ENCODE peak calls at places on chromosomes 1 and 21, in six cellular contexts. One of them, this sample, is unnamed.

GRCh38 chr1:225468270-225469020 is 40.6 kb upstream of the LBR start:
- DNase-seq in MM.1S: no peak
- DNase-seq in AG04450: no peak
- DNase-seq in WERI-Rb-1: no peak
- DNase-seq in psoas muscle: peak
- DNase-seq in fibroblast of lung: no peak
- DNase-seq in this sample: no peak

GRCh38 chr1:225462714-225463574 is 35.1 kb upstream of the LBR start:
- DNase-seq in psoas muscle: peak
- DNase-seq in fibroblast of lung: no peak
- DNase-seq in MM.1S: no peak
- DNase-seq in WERI-Rb-1: no peak
- DNase-seq in AG04450: no peak
- DNase-seq in this sample: no peak

GRCh38 chr1:201461783-201462441 is 7.1 kb downstream of the PHLDA3 start:
- DNase-seq in psoas muscle: peak
- DNase-seq in WERI-Rb-1: no peak
- DNase-seq in fibroblast of lung: peak
- DNase-seq in AG04450: peak
- DNase-seq in MM.1S: no peak
- DNase-seq in this sample: peak

GRCh38 chr21:41555053-41555452 is 47.1 kb upstream of the TMPRSS2 start:
- DNase-seq in WERI-Rb-1: no peak
- DNase-seq in psoas muscle: no peak
- DNase-seq in fibroblast of lung: no peak
- DNase-seq in AG04450: no peak
- DNase-seq in MM.1S: no peak
- DNase-seq in this sample: no peak

GRCh38 chr1:183864611-183865010 is 59.7 kb downstream of the RGL1 start:
- DNase-seq in AG04450: no peak
- DNase-seq in psoas muscle: no peak
- DNase-seq in fibroblast of lung: no peak
- DNase-seq in MM.1S: no peak
- DNase-seq in WERI-Rb-1: peak
- DNase-seq in this sample: no peak

GRCh38 chr1:64183380-64183984 is 19.9 kb upstream of the UBE2U start:
- DNase-seq in WERI-Rb-1: no peak
- DNase-seq in AG04450: no peak
- DNase-seq in psoas muscle: peak
- DNase-seq in fibroblast of lung: no peak
- DNase-seq in MM.1S: no peak
- DNase-seq in this sample: peak

GRCh38 chr1:31787261-31787660 is 23.1 kb upstream of the ADGRB2 start:
- DNase-seq in MM.1S: no peak
- DNase-seq in psoas muscle: peak
- DNase-seq in AG04450: no peak
- DNase-seq in WERI-Rb-1: peak
- DNase-seq in fibroblast of lung: no peak
- DNase-seq in this sample: no peak

GRCh38 chr1:109892476-109893368 is 17.9 kb upstream of the CSF1 start:
- DNase-seq in fibroblast of lung: no peak
- DNase-seq in AG04450: no peak
- DNase-seq in WERI-Rb-1: no peak
- DNase-seq in psoas muscle: no peak
- DNase-seq in MM.1S: no peak
- DNase-seq in this sample: no peak

GRCh38 chr1:26786437-26787380 is 1.0 kb upstream of the PIGV start:
- DNase-seq in MM.1S: peak
- DNase-seq in AG04450: no peak
- DNase-seq in fibroblast of lung: peak
- DNase-seq in WERI-Rb-1: peak
- DNase-seq in psoas muscle: peak
- DNase-seq in this sample: peak

GRCh38 chr1:55355549-55355948 is 140.4 kb upstream of the USP24 start:
- DNase-seq in MM.1S: no peak
- DNase-seq in AG04450: no peak
- DNase-seq in fibroblast of lung: no peak
- DNase-seq in psoas muscle: no peak
- DNase-seq in WERI-Rb-1: no peak
- DNase-seq in this sample: no peak

GRCh38 chr1:55364216-55364615 is 149.1 kb upstream of the USP24 start:
- DNase-seq in AG04450: no peak
- DNase-seq in WERI-Rb-1: no peak
- DNase-seq in psoas muscle: no peak
- DNase-seq in fibroblast of lung: no peak
- DNase-seq in MM.1S: no peak
- DNase-seq in this sample: no peak

GRCh38 chr1:55363261-55363660 is 148.1 kb upstream of the USP24 start:
- DNase-seq in psoas muscle: no peak
- DNase-seq in AG04450: peak
- DNase-seq in WERI-Rb-1: no peak
- DNase-seq in fibroblast of lung: peak
- DNase-seq in MM.1S: peak
- DNase-seq in this sample: peak

GRCh38 chr1:55362558-55362957 is 147.4 kb upstream of the USP24 start:
- DNase-seq in WERI-Rb-1: no peak
- DNase-seq in fibroblast of lung: peak
- DNase-seq in AG04450: peak
- DNase-seq in MM.1S: peak
- DNase-seq in psoas muscle: no peak
- DNase-seq in this sample: peak

GRCh38 chr1:55359611-55360010 is 144.4 kb upstream of the USP24 start:
- DNase-seq in WERI-Rb-1: no peak
- DNase-seq in MM.1S: no peak
- DNase-seq in fibroblast of lung: no peak
- DNase-seq in psoas muscle: no peak
- DNase-seq in AG04450: no peak
- DNase-seq in this sample: no peak
- H3K4me3 ChIP-seq in WERI-Rb-1: no peak
- H3K4me3 ChIP-seq in MM.1S: no peak
- H3K4me3 ChIP-seq in fibroblast of lung: no peak
- H3K4me3 ChIP-seq in psoas muscle: no peak
- H3K4me3 ChIP-seq in AG04450: no peak
- H3K4me3 ChIP-seq in this sample: no peak

DNA sequence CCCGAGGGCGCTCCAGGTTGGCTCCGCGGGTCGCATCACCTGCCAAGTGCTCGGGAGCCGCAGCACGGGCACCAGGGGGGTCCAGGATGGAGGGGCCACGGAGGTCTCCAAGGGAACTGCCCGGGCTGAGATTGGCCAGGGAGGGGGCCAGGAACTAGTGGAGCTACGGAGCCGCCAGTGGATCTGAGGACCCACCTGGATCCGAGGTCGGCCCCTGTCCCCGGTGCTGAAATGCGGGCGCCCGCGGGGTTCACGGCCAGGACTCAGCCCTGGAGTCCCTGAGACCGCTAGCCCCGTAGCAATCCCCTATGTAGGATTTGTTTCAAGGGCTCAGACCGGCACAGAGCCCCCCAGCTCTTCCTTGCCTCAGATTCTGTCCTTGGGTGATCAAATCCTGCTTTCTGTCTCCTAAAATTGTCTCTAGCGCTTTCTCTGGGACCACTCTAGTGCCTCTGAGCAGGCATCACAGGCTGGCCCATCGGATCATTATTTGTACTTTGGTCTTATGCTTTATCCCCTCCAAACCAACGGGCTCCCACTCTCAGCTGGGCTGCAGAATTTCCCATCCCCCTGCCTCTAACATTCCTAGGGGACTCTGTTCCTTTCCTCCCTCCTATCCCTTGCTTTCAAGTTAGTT is 27.3 kb downstream of the KIAA2013 start:
- DNase-seq in WERI-Rb-1: no peak
- DNase-seq in AG04450: no peak
- DNase-seq in fibroblast of lung: no peak
- DNase-seq in MM.1S: no peak
- DNase-seq in psoas muscle: no peak
- DNase-seq in this sample: peak
- H3K4me3 ChIP-seq in WERI-Rb-1: no peak
- H3K4me3 ChIP-seq in AG04450: no peak
- H3K4me3 ChIP-seq in fibroblast of lung: no peak
- H3K4me3 ChIP-seq in MM.1S: no peak
- H3K4me3 ChIP-seq in psoas muscle: no peak
- H3K4me3 ChIP-seq in this sample: no peak

GRCh38 chr1:170131450-170131849 is 14.3 kb upstream of the NTMT2 start:
- DNase-seq in fibroblast of lung: no peak
- DNase-seq in AG04450: no peak
- DNase-seq in WERI-Rb-1: no peak
- DNase-seq in MM.1S: no peak
- DNase-seq in psoas muscle: no peak
- DNase-seq in this sample: no peak
- H3K4me3 ChIP-seq in fibroblast of lung: no peak
- H3K4me3 ChIP-seq in AG04450: no peak
- H3K4me3 ChIP-seq in WERI-Rb-1: no peak
- H3K4me3 ChIP-seq in MM.1S: no peak
- H3K4me3 ChIP-seq in psoas muscle: no peak
- H3K4me3 ChIP-seq in this sample: no peak

DNA sequence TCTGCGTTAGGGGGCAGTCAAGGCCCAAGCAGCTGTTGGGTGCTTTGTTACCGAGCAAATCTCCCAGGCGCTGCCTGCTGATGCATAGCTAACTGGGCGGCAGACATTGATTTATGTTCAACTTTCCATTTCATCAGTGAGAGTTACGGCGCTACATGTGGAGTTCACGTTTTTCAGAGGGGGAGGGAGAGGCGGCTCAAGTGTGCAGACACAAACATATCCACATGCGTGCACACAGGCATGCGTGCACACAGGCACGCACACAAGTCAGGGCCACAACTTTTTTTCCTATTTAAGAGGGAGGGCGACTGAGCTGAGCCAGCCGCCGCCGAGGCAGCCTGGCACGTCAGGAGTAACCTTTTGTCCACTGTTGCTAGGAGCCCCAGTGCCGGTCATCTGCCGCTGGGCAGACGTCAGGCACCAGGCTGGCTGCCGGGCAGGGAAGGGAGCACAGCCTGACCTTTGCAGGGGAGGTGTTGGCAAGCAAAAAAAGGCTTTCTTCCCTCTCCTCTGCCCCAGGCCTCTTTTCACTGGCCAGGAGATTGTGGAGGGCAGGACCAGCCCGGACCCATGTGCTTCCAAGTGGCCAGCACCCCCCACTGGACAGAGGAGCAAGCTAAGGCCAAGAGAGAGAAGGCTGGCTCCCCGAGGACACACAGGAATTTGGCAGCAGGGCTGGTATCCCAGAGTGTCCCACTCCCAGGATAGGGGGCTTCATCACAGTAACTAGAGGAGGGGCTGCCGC is 73.3 kb downstream of the MRPL37 start:
- DNase-seq in AG04450: peak
- DNase-seq in WERI-Rb-1: peak
- DNase-seq in fibroblast of lung: peak
- DNase-seq in psoas muscle: peak
- DNase-seq in MM.1S: no peak
- DNase-seq in this sample: peak
- H3K4me3 ChIP-seq in AG04450: peak
- H3K4me3 ChIP-seq in WERI-Rb-1: peak
- H3K4me3 ChIP-seq in fibroblast of lung: no peak
- H3K4me3 ChIP-seq in psoas muscle: peak
- H3K4me3 ChIP-seq in MM.1S: no peak
- H3K4me3 ChIP-seq in this sample: peak

DNA sequence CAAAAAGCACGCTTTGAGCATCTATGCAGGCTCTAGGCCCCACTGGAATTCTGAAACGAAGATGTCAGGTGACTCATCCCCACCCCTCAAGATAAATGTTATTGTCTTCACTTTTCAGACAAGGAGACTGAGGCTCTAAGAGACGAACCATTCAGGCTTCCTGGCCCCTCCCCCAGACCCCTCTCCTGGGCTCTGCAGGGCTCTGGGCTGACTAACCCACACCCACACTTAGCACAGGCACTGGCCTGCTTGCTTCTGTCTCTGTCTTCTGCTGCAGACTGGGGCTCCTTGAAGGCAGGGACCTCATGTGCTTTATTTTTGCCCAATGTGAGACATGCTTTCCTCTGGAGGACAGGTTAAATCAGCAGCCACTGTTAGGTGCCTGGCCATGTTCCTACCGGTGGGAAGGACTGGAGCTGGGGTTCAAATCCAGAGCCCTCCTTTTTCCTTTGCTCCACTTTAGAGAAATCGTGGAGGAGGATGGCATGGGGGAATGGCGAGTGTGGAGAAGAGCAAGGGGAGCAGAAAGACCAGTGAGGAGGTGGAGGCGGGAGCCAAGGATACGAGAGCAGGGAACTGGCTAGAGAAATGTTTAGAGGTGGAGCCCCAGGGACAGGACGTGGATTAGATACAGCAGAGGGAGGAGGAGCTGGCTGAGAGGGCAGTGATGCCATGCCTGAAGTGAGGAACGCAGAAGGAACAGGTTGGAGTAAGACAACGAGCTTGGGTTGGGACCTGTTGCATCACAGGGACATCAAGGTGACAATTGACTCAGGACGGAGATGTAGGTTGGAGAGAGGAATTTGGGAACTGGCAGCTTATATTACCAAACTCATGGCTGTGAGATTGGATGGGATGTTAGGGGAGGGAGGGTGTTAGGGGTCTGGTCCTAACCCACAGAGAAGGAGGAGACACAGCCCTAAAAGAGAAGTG is 1.7 kb downstream of the TMEM125 start:
- DNase-seq in AG04450: no peak
- DNase-seq in psoas muscle: no peak
- DNase-seq in fibroblast of lung: peak
- DNase-seq in WERI-Rb-1: no peak
- DNase-seq in MM.1S: no peak
- DNase-seq in this sample: no peak
- H3K4me3 ChIP-seq in AG04450: no peak
- H3K4me3 ChIP-seq in psoas muscle: no peak
- H3K4me3 ChIP-seq in fibroblast of lung: no peak
- H3K4me3 ChIP-seq in WERI-Rb-1: no peak
- H3K4me3 ChIP-seq in MM.1S: no peak
- H3K4me3 ChIP-seq in this sample: no peak

DNA sequence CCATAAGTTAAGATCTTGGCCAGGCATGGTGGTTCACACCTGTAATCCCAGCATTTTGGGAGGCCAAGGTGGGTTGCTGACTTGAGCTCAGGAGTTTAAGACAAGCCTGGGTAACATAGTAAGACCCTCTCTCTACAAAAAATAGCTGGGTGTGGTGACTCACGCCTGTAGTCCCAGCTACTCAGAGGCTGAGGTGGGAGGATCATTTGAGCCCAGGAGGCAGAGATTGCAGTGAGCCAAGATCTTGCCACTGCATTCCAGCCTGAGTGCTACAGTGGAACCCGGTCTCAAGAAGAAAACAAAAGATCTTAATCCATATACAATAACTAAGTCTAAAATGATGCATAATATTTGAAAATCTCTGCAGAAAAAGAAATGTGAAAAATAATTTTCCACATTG is 165.5 kb upstream of the NR5A2 start:
- DNase-seq in MM.1S: no peak
- DNase-seq in fibroblast of lung: no peak
- DNase-seq in WERI-Rb-1: no peak
- DNase-seq in psoas muscle: no peak
- DNase-seq in AG04450: no peak
- DNase-seq in this sample: no peak
- H3K4me3 ChIP-seq in MM.1S: no peak
- H3K4me3 ChIP-seq in fibroblast of lung: no peak
- H3K4me3 ChIP-seq in WERI-Rb-1: no peak
- H3K4me3 ChIP-seq in psoas muscle: no peak
- H3K4me3 ChIP-seq in AG04450: no peak
- H3K4me3 ChIP-seq in this sample: no peak

DNA sequence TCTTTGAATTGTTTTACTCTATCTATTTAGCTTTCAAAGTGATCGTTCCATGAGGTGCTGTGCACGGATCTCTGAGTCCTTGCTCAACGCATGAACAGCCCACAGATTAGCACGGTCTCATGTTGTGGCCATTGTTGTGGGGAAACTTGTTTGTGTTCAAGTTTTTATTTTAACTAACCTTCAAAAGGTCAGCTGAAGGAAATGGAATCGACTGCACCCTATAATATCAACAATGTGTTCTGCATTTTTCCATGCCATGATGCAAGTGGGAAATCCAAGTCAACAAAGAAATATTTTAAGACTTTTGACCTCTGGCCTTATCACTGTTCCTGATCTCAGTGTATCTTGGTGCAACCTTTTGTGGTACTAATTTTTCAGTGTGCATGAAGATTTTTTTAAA is 6.1 kb downstream of the SH2D1B start:
- DNase-seq in MM.1S: no peak
- DNase-seq in psoas muscle: no peak
- DNase-seq in AG04450: no peak
- DNase-seq in WERI-Rb-1: no peak
- DNase-seq in fibroblast of lung: no peak
- DNase-seq in this sample: peak
- H3K4me3 ChIP-seq in MM.1S: no peak
- H3K4me3 ChIP-seq in psoas muscle: no peak
- H3K4me3 ChIP-seq in AG04450: no peak
- H3K4me3 ChIP-seq in WERI-Rb-1: no peak
- H3K4me3 ChIP-seq in fibroblast of lung: no peak
- H3K4me3 ChIP-seq in this sample: no peak

This sample was measured in adipocyte.